ENCODE peak calls at places on chromosomes 12 and 14, in six cellular contexts. X is stimulated activated CD8-positive, alpha-beta memory T cell treated with anti-CD3 and anti-CD28 coated beads, Interleukin-2, amount 100 ng/mL, for 48 hours; G is aorta; J is M059J; T is RPMI8226; P is mammary epithelial cell. V is an unnamed sample.
A peak's percentile ranks its signal among the peaks of the same experiment; 100 is the strongest.

GRCh38 chr14:54709867-54710266 is 142.9 kb downstream of the SAMD4A start:
- DNase-seq in P (no peak), J (no peak), X (no peak), T (no peak), G (no peak), V (no peak)

GRCh38 chr12:54257332-54257731 is 22.6 kb downstream of the CBX5 start:
- DNase-seq in J (peak; percentile 43), T (no peak), X (no peak), G (no peak), P (no peak), V (peak; percentile 63)

GRCh38 chr14:68232643-68233055 is 413.1 kb downstream of the RAD51B start:
- DNase-seq in T (peak; percentile 63), X (peak; percentile 11), P (peak; percentile 99), J (peak; percentile 100), G (peak; percentile 68), V (no peak)

GRCh38 chr12:16165506-16165905 is 112.0 kb downstream of the SLC15A5 start:
- DNase-seq in X (no peak), J (peak; percentile 24), G (no peak), T (peak; percentile 41), P (peak; percentile 27), V (peak; percentile 53)

GRCh38 chr12:67482751-67483661 is 165.5 kb upstream of the DYRK2 start:
- DNase-seq in T (peak; percentile 98), P (peak; percentile 9), X (peak; percentile 13), G (peak; percentile 86), J (peak; percentile 66), V (peak; percentile 70)

GRCh38 chr12:28954333-28954732 is 194.7 kb upstream of the FAR2 start:
- DNase-seq in J (peak; percentile 12), G (no peak), T (no peak), X (no peak), P (no peak), V (no peak)

GRCh38 chr12:104985206-104985605 is 910 bp upstream of the NOPCHAP1 start:
- DNase-seq in P (no peak), T (no peak), J (peak; percentile 5), X (no peak), G (no peak), V (no peak)

GRCh38 chr14:36254020-36254614 is 66.3 kb downstream of the MBIP start:
- DNase-seq in P (peak; percentile 8), T (no peak), G (no peak), J (peak; percentile 21), X (no peak), V (no peak)

GRCh38 chr12:48862691-48863090 is 3.0 kb downstream of the RND1 start:
- DNase-seq in G (no peak), P (no peak), T (no peak), X (no peak), J (no peak), V (no peak)

GRCh38 chr14:32984531-32984930 is 45.9 kb downstream of the NPAS3 start:
- DNase-seq in J (no peak), G (no peak), X (no peak), P (no peak), T (no peak), V (no peak)

GRCh38 chr14:28308727-28309126 is 457.9 kb upstream of the FOXG1 start:
- DNase-seq in T (no peak), G (no peak), J (peak; percentile 51), X (no peak), P (peak; percentile 81), V (no peak)

GRCh38 chr14:38254565-38255407 is 1.1 kb downstream of the CLEC14A start:
- DNase-seq in T (no peak), J (no peak), G (peak; percentile 42), X (no peak), P (no peak), V (no peak)

GRCh38 chr12:17015501-17015900 is 409.5 kb upstream of the LMO3 start:
- DNase-seq in X (no peak), T (no peak), J (no peak), G (no peak), P (no peak), V (no peak)

V was measured in KBM-7.